ENCODE peak calls at places on chromosome 19, in six cellular contexts. J is Peyer's patch, C is left ventricle myocardium inferior, V is thoracic aorta, O is mammary epithelial cell, A is tibial artery. P is an unnamed sample. For H3K4me1, the result is how much of the 10 kb centered on the place peaks cover.

GRCh38 chr19:2613507-2614295 is 88.8 kb downstream of the GNG7 start:
- DNase-seq in C (peak), O (no peak), V (no peak), J (no peak), A (peak), P (peak)

GRCh38 chr19:32652893-32653625 is 21.9 kb downstream of the ANKRD27 start:
- DNase-seq in O (no peak), A (peak), C (peak), J (peak), V (no peak), P (peak)

GRCh38 chr19:2734589-2735288 is 5.1 kb downstream of the SLC39A3 start:
- DNase-seq in J (no peak), A (no peak), C (no peak), V (no peak), O (no peak), P (no peak)

GRCh38 chr19:11377237-11377636 is 2.8 kb downstream of the SWSAP1 start:
- DNase-seq in V (no peak), C (no peak), A (peak), J (no peak), O (peak), P (peak)

GRCh38 chr19:10823690-10824089 is 12.3 kb downstream of the TMED1 start:
- DNase-seq in C (peak), V (no peak), J (peak), A (no peak), O (no peak), P (no peak)

GRCh38 chr19:3132971-3133792 is 2.7 kb upstream of the GNA15 start:
- DNase-seq in O (no peak), A (peak), C (no peak), J (peak), V (no peak), P (no peak)

GRCh38 chr19:43229315-43229714 is 23.9 kb upstream of the PSG4 start:
- DNase-seq in A (no peak), C (no peak), V (no peak), O (peak), J (no peak), P (no peak)

GRCh38 chr19:5189318-5189607 is 151.3 kb downstream of the PTPRS start:
- DNase-seq in A (no peak), J (no peak), C (no peak), O (no peak), V (no peak), P (no peak)

GRCh38 chr19:40807147-40808020 is 8.4 kb downstream of the EGLN2 start:
- DNase-seq in C (no peak), J (no peak), V (no peak), O (no peak), A (no peak), P (peak)
- H3K4me1 ChIP-seq in C (half or more), J (under half), V (half or more), O (under half), A (half or more), P (under half)

GRCh38 chr19:54949412-54949811 is 2.1 kb upstream of the NLRP7 start:
- DNase-seq in A (no peak), O (no peak), J (no peak), C (no peak), V (no peak), P (no peak)

GRCh38 chr19:54947381-54947780 is at the start of gene NLRP7:
- DNase-seq in J (no peak), O (no peak), A (no peak), C (no peak), V (no peak), P (no peak)

GRCh38 chr19:54955356-54955755 is 8.0 kb upstream of the NLRP7 start:
- DNase-seq in O (no peak), A (no peak), V (no peak), C (no peak), J (no peak), P (no peak)

DNA sequence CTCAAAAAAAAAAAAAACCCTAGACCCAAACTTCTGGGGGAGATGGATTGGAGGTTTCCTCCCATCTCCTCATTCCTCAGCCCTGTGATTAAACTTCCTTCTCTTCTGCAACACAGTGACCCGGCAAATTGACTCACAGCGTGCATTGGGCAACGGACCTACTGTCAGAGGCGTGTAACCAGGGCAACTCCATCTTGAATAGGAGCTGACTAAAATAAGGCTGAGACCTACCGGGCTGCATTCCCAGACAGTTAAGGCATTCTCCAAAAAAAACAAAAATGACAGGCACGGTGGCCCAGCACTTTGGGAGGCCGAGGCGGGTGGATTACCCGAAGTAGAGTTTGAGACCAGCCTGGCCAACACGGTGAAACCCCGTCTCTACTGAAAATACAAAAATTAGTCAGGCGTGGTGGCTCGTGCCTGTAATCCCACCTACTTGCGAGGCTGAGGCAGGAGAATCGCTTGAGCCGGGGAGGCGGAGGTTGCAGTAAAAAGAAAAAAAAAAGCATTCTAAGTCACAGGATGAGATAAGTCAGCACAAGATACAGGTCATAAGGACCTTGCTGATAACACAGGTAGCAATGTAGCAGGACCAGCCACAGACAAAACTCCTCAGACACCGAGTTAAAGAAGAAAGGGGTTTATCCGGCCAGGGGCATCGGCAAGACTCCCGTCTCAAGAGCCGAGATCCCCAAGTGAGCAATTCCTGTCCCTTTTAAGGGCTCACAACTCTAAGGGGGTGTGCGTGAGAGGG is 5.4 kb upstream of the NLRP7 start:
- DNase-seq in A (peak), J (no peak), O (no peak), V (no peak), C (no peak), P (no peak)
- H3K27ac ChIP-seq in A (no peak), J (no peak), O (no peak), V (no peak), C (no peak), P (no peak)

GRCh38 chr19:47824396-47824795 is 2.7 kb downstream of the CRX start:
- DNase-seq in V (no peak), A (no peak), C (no peak), O (no peak), J (no peak), P (no peak)
- TF ChIP-seq CTCF in V (no peak), A (no peak), C (no peak), O (no peak), J (no peak), P (no peak)

GRCh38 chr19:34269081-34269480 is 14.7 kb downstream of the GARRE1 start:
- DNase-seq in O (no peak), J (no peak), V (no peak), A (no peak), C (no peak), P (peak)

GRCh38 chr19:34269968-34270621 is 15.7 kb downstream of the GARRE1 start:
- DNase-seq in A (peak), V (peak), J (no peak), O (peak), C (peak), P (peak)

GRCh38 chr19:34265221-34265650 is 10.9 kb downstream of the GARRE1 start:
- DNase-seq in O (peak), J (no peak), A (no peak), C (peak), V (no peak), P (peak)

GRCh38 chr19:34273121-34273845 is 18.9 kb downstream of the GARRE1 start:
- DNase-seq in C (no peak), J (no peak), O (no peak), V (no peak), A (no peak), P (no peak)

DNA sequence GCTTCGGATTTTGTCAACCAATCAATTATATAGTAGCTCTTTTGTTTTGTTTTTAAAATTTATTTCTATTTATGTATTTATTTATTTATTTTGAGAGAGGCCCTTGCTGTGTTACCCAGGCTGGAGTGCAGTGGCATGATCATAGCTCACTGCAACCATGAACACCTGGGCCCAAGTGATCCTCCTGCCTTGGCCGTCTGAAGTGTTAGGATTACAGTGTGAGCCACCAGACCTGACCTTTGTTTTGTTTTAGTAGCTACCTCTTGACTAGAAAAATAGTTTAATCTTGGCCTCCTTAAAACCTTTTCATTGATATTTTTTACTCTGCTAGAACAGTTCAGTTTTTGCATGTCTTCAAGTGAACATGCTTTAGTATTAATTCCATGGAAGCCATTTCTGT is 15.1 kb downstream of the GARRE1 start:
- DNase-seq in C (no peak), A (no peak), O (no peak), V (no peak), J (no peak), P (peak)
- H3K4me1 ChIP-seq in C (half or more), A (half or more), O (under half), V (half or more), J (under half), P (half or more)

DNA sequence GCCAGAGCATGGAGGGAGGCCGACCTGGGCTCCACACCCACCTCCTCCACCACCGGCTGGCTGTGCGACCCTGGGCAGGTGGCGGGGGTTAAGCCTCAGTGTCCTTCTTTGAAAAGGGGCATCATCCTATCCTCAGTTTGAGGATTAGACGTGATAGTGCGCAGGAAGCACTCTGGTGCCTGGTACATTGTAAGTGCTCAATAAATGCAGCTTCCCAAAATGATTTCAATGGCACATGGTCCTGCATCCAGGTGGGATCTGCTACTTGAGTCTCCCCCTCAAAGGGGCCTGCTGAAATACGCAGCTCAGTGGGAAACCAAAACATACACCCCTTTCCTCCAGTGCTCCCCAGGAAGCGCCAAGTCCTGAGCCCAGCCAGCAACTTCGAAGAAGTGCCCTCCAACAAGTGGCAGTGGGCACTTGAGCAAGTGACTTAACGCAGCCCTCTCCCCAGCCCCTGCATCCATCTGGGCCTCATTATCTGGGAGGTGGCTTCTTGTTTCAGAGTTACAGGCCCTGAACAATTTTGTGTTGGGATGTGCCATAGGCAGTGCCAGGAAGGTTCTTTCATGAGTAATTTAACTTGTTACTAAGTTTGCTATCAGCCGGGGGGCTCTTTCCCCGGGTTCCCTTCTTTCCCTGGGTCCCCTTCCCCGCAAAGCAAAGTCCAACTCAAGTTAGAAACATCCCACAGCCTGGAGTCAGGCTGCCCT is 17.9 kb downstream of the ACTN4 start:
- DNase-seq in C (no peak), A (no peak), V (no peak), J (no peak), O (no peak), P (no peak)
- H3K27ac ChIP-seq in C (peak), A (peak), V (peak), J (peak), O (peak), P (peak)

GRCh38 chr19:35557539-35558399 is 5.7 kb downstream of the ATP4A start:
- DNase-seq in J (no peak), V (no peak), O (peak), C (peak), A (no peak), P (peak)
- TF ChIP-seq CTCF in J (no peak), V (no peak), O (no peak), C (no peak), A (no peak), P (no peak)

DNA sequence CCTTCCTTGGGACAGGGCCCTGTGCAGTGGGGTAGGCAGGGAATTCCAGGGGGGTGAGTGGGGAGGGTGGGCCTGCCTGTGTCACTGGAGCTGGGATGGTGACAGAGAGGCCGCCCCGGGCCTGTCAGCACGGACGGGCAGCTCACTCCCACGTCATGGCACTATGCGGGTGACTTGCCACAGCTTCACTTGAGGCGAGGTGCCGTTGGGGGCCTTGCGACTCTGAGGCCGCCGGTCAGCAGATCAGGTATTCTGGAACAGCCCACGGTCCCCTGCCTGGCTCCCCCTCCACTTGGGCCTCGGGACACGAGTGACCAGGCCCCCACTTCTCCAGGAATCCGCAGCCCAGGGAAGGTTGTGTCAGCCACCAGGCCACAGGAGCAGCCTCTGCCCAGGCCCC is 2.9 kb upstream of the MIDN start:
- DNase-seq in O (no peak), A (no peak), C (no peak), V (no peak), J (no peak), P (no peak)
- H3K4me1 ChIP-seq in O (under half), A (half or more), C (half or more), V (half or more), J (under half), P (half or more)

P was measured in thyroid gland.